ENCODE peak calls at places on chromosomes 2 and 18, in five cellular contexts. One of them, this sample, is unnamed.

GRCh38 chr2:42854207-42854818 is 61.9 kb upstream of the HAAO start:
- DNase-seq in mammary epithelial cell: peak
- DNase-seq in neural progenitor cell: peak
- DNase-seq in neuronal stem cell: no peak
- DNase-seq in keratinocyte: no peak
- DNase-seq in this sample: peak

GRCh38 chr2:136383161-136383560 is 265.2 kb upstream of the CXCR4 start:
- DNase-seq in mammary epithelial cell: no peak
- DNase-seq in neural progenitor cell: no peak
- DNase-seq in keratinocyte: no peak
- DNase-seq in neuronal stem cell: no peak
- DNase-seq in this sample: no peak

GRCh38 chr18:394997-395383 is 105.5 kb downstream of the COLEC12 start:
- DNase-seq in neural progenitor cell: no peak
- DNase-seq in neuronal stem cell: no peak
- DNase-seq in mammary epithelial cell: no peak
- DNase-seq in keratinocyte: no peak
- DNase-seq in this sample: peak

GRCh38 chr18:10726198-10727068 is 200.6 kb downstream of the NAPG start:
- DNase-seq in neural progenitor cell: no peak
- DNase-seq in keratinocyte: no peak
- DNase-seq in mammary epithelial cell: peak
- DNase-seq in neuronal stem cell: no peak
- DNase-seq in this sample: no peak

GRCh38 chr2:236499691-236500573 is 69.7 kb upstream of the ACKR3 start:
- DNase-seq in keratinocyte: no peak
- DNase-seq in neuronal stem cell: no peak
- DNase-seq in neural progenitor cell: no peak
- DNase-seq in mammary epithelial cell: no peak
- DNase-seq in this sample: peak

GRCh38 chr2:42098571-42099430 is 51.0 kb downstream of the PKDCC start:
- DNase-seq in mammary epithelial cell: no peak
- DNase-seq in neuronal stem cell: no peak
- DNase-seq in neural progenitor cell: no peak
- DNase-seq in keratinocyte: no peak
- DNase-seq in this sample: no peak

GRCh38 chr18:59268722-59269562 is 4.3 kb downstream of the RAX start:
- DNase-seq in neuronal stem cell: no peak
- DNase-seq in keratinocyte: no peak
- DNase-seq in neural progenitor cell: peak
- DNase-seq in mammary epithelial cell: no peak
- DNase-seq in this sample: peak

GRCh38 chr2:24411488-24412146 is 51.3 kb upstream of the ITSN2 start:
- DNase-seq in mammary epithelial cell: no peak
- DNase-seq in neuronal stem cell: peak
- DNase-seq in neural progenitor cell: peak
- DNase-seq in keratinocyte: no peak
- DNase-seq in this sample: no peak

GRCh38 chr18:80231616-80232015 is 15.7 kb downstream of the PARD6G start:
- DNase-seq in mammary epithelial cell: no peak
- DNase-seq in neuronal stem cell: no peak
- DNase-seq in keratinocyte: no peak
- DNase-seq in neural progenitor cell: no peak
- DNase-seq in this sample: no peak

GRCh38 chr18:9690418-9691178 is 17.5 kb upstream of the RAB31 start:
- DNase-seq in mammary epithelial cell: no peak
- DNase-seq in neural progenitor cell: no peak
- DNase-seq in neuronal stem cell: no peak
- DNase-seq in keratinocyte: no peak
- DNase-seq in this sample: peak

GRCh38 chr2:237500681-237501424 is 13.8 kb downstream of the MLPH start:
- DNase-seq in neural progenitor cell: no peak
- DNase-seq in mammary epithelial cell: peak
- DNase-seq in keratinocyte: no peak
- DNase-seq in neuronal stem cell: no peak
- DNase-seq in this sample: peak

GRCh38 chr2:223604231-223604630 is 2.1 kb upstream of the SCG2 start:
- DNase-seq in neural progenitor cell: no peak
- DNase-seq in mammary epithelial cell: no peak
- DNase-seq in neuronal stem cell: no peak
- DNase-seq in keratinocyte: no peak
- DNase-seq in this sample: no peak

GRCh38 chr2:223599646-223600009 is 2.5 kb downstream of the SCG2 start:
- DNase-seq in neural progenitor cell: no peak
- DNase-seq in mammary epithelial cell: no peak
- DNase-seq in keratinocyte: no peak
- DNase-seq in neuronal stem cell: no peak
- DNase-seq in this sample: no peak

GRCh38 chr2:223602972-223603371 is 811 bp upstream of the SCG2 start:
- DNase-seq in keratinocyte: no peak
- DNase-seq in mammary epithelial cell: no peak
- DNase-seq in neural progenitor cell: no peak
- DNase-seq in neuronal stem cell: no peak
- DNase-seq in this sample: no peak

GRCh38 chr2:223600056-223600455 is 2.1 kb downstream of the SCG2 start:
- DNase-seq in neuronal stem cell: no peak
- DNase-seq in mammary epithelial cell: no peak
- DNase-seq in neural progenitor cell: no peak
- DNase-seq in keratinocyte: no peak
- DNase-seq in this sample: no peak

GRCh38 chr2:223601932-223602676 is at the start of gene SCG2:
- DNase-seq in neuronal stem cell: peak
- DNase-seq in mammary epithelial cell: peak
- DNase-seq in keratinocyte: no peak
- DNase-seq in neural progenitor cell: peak
- DNase-seq in this sample: peak
- H2AFZ ChIP-seq in neuronal stem cell: no peak
- H2AFZ ChIP-seq in mammary epithelial cell: no peak
- H2AFZ ChIP-seq in keratinocyte: no peak
- H2AFZ ChIP-seq in neural progenitor cell: no peak
- H2AFZ ChIP-seq in this sample: no peak

DNA sequence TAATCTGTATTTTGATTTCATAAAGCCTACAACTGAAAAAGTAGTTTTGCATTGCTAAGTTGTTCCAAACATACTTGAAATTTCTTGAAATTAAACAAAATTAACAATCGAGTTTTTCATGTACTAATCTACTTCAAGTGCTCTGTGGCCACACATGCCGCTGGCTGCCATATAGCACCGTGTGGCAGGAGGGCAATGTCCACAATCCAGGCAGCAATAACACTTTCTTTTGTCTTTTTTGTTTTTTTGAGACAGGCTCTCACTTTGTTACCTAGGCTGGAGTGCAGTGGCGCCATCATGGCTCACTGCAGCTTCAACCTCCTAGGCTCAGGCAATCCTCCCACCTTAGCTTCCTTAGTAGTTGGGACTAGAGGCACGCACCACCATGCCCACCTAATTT is 36.1 kb downstream of the SAP130 start:
- DNase-seq in neuronal stem cell: no peak
- DNase-seq in neural progenitor cell: no peak
- DNase-seq in keratinocyte: no peak
- DNase-seq in mammary epithelial cell: no peak
- DNase-seq in this sample: no peak
- H2AFZ ChIP-seq in neuronal stem cell: no peak
- H2AFZ ChIP-seq in neural progenitor cell: no peak
- H2AFZ ChIP-seq in keratinocyte: no peak
- H2AFZ ChIP-seq in mammary epithelial cell: no peak
- H2AFZ ChIP-seq in this sample: no peak

DNA sequence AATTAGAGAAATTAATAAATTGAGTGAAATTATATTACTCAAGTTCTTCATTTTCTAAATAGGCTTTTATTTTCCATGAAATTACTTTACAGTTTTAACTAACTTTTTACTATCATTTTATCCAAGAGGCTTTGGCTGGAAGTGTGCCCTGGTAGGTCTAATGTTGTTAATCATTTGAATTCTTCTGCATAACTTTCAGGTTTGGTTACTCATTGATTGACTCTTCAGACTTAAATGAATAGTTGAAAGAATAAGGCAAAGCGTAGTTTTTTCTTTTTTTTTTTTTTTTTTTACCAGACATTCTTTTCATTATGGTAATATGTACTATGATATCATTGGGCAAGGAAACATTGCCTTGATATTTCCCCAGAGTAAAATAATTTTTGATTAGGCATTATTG is 228.4 kb upstream of the MMADHC start:
- DNase-seq in keratinocyte: no peak
- DNase-seq in neural progenitor cell: no peak
- DNase-seq in mammary epithelial cell: no peak
- DNase-seq in neuronal stem cell: no peak
- DNase-seq in this sample: no peak
- H2AFZ ChIP-seq in keratinocyte: no peak
- H2AFZ ChIP-seq in neural progenitor cell: no peak
- H2AFZ ChIP-seq in mammary epithelial cell: no peak
- H2AFZ ChIP-seq in neuronal stem cell: no peak
- H2AFZ ChIP-seq in this sample: no peak

DNA sequence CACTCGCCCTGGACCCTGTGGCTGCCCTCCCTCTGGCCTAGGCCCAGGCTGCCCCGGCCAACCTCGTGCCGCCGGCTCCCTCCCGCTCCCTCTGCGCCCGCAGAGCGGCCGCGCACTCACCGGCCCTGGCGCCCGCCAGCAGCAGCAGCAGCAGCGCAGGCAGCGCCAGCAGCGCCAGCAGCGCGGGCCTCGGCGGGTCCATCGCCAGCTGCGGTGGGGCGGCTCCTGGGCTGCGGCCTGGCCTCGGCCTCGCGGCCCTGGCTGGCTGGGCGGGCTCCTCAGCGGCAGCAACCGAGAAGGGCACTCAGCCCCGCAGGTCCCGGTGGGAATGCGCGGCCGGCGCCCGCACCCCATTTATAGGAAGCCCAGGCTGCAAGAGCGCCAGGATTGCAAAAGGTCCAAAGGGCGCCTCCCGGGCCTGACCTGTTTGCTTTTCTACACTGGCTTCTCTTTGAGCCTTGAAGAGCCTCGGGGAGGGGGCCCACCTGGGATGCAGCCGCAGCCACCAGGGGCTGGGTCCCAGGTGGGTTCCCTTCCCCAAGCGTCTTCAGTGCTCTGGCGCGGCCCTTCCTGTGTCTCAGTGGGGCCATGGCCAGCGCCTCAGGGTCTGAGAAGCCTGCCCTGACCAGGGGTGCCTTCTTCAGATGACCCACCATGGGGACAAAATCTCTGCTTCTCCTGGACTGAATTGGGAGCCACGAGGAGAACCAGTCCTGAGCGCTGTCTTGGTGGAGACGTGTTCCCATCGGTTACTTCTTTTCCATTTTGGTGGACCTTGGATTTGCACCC is at the start of gene APOB:
- DNase-seq in neural progenitor cell: peak
- DNase-seq in keratinocyte: no peak
- DNase-seq in neuronal stem cell: peak
- DNase-seq in mammary epithelial cell: no peak
- DNase-seq in this sample: no peak
- H2AFZ ChIP-seq in neural progenitor cell: peak
- H2AFZ ChIP-seq in keratinocyte: no peak
- H2AFZ ChIP-seq in neuronal stem cell: peak
- H2AFZ ChIP-seq in mammary epithelial cell: peak
- H2AFZ ChIP-seq in this sample: no peak

DNA sequence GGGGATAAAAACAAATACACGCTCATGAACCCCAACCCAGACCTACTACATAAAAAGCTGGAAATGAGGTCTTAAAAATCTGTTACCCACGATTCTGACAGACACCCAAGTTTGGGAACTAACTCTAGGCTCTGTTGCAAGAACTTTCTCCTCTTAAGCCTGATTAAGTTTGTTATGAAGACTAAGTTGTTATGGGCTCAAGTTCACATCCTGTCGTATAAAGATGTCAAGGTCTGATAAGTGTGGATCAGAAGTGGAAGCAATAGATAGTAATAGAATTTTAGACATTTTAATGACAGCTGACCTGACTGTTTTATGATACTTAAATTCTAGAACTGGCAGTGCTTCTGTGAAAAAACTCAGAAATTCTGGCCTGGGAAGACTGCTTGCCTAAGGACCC is 43.2 kb downstream of the LPIN2 start:
- DNase-seq in neural progenitor cell: no peak
- DNase-seq in neuronal stem cell: no peak
- DNase-seq in mammary epithelial cell: no peak
- DNase-seq in keratinocyte: no peak
- DNase-seq in this sample: no peak
- H2AFZ ChIP-seq in neural progenitor cell: no peak
- H2AFZ ChIP-seq in neuronal stem cell: no peak
- H2AFZ ChIP-seq in mammary epithelial cell: no peak
- H2AFZ ChIP-seq in keratinocyte: no peak
- H2AFZ ChIP-seq in this sample: no peak

GRCh38 chr2:240604939-240605716 is 18.6 kb downstream of the CAPN10 start:
- DNase-seq in keratinocyte: no peak
- DNase-seq in neuronal stem cell: no peak
- DNase-seq in neural progenitor cell: no peak
- DNase-seq in mammary epithelial cell: no peak
- DNase-seq in this sample: no peak
- H2AFZ ChIP-seq in keratinocyte: no peak
- H2AFZ ChIP-seq in neuronal stem cell: peak
- H2AFZ ChIP-seq in neural progenitor cell: no peak
- H2AFZ ChIP-seq in mammary epithelial cell: no peak
- H2AFZ ChIP-seq in this sample: no peak

GRCh38 chr2:212949786-212950185 is 201.6 kb downstream of the IKZF2 start:
- DNase-seq in keratinocyte: no peak
- DNase-seq in neuronal stem cell: no peak
- DNase-seq in neural progenitor cell: no peak
- DNase-seq in mammary epithelial cell: no peak
- DNase-seq in this sample: no peak

GRCh38 chr2:212957184-212957583 is 194.2 kb downstream of the IKZF2 start:
- DNase-seq in neuronal stem cell: no peak
- DNase-seq in keratinocyte: no peak
- DNase-seq in mammary epithelial cell: no peak
- DNase-seq in neural progenitor cell: no peak
- DNase-seq in this sample: no peak

GRCh38 chr2:212957624-212958023 is 193.8 kb downstream of the IKZF2 start:
- DNase-seq in keratinocyte: no peak
- DNase-seq in neuronal stem cell: no peak
- DNase-seq in mammary epithelial cell: no peak
- DNase-seq in neural progenitor cell: no peak
- DNase-seq in this sample: no peak

GRCh38 chr2:212956665-212957064 is 194.7 kb downstream of the IKZF2 start:
- DNase-seq in neuronal stem cell: no peak
- DNase-seq in neural progenitor cell: no peak
- DNase-seq in mammary epithelial cell: peak
- DNase-seq in keratinocyte: no peak
- DNase-seq in this sample: no peak

GRCh38 chr2:212953170-212953920 is 198.1 kb downstream of the IKZF2 start:
- DNase-seq in neural progenitor cell: peak
- DNase-seq in mammary epithelial cell: no peak
- DNase-seq in neuronal stem cell: no peak
- DNase-seq in keratinocyte: no peak
- DNase-seq in this sample: no peak
- H2AFZ ChIP-seq in neural progenitor cell: no peak
- H2AFZ ChIP-seq in mammary epithelial cell: peak
- H2AFZ ChIP-seq in neuronal stem cell: no peak
- H2AFZ ChIP-seq in keratinocyte: peak
- H2AFZ ChIP-seq in this sample: no peak

DNA sequence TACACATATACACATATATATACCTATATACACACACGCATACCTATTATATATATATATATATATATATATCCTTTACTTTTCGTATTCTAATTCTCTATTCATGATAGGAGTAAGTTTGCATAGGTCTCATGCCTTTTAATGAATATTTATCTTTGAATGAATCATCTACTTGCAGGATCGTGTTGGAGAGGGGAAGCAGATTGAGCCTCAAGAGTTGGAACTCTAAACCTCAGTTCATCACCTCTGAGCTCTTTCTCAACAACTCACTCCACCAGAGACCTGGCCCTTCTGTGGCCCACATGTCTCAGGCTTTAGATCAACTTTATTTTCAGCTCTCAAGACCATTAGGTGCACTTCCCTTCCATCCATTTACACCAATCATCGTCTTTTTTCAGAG is 490.4 kb upstream of the ID2 start:
- DNase-seq in keratinocyte: no peak
- DNase-seq in neuronal stem cell: no peak
- DNase-seq in mammary epithelial cell: no peak
- DNase-seq in neural progenitor cell: no peak
- DNase-seq in this sample: peak
- H2AFZ ChIP-seq in keratinocyte: no peak
- H2AFZ ChIP-seq in neuronal stem cell: peak
- H2AFZ ChIP-seq in mammary epithelial cell: no peak
- H2AFZ ChIP-seq in neural progenitor cell: no peak
- H2AFZ ChIP-seq in this sample: no peak

This sample was measured in fibroblast of lung.